ENCODE peak calls at places on chromosomes 1 and 21, in eight cellular contexts. M is left lung, H is AG04450, X is heart right ventricle, K is right cardiac atrium, L is endodermal cell, A is esophagus squamous epithelium, I is substantia nigra. P is an unnamed sample.

GRCh38 chr1:237197470-237198425 is 155.8 kb downstream of the RYR2 start:
- DNase-seq in M (no peak), H (no peak), X (no peak), K (no peak), L (peak), A (no peak), I (no peak), P (no peak)

GRCh38 chr1:173043253-173043652 is 7.5 kb downstream of the TNFSF18 start:
- DNase-seq in M (no peak), H (no peak), X (no peak), K (no peak), L (no peak), A (no peak), I (no peak), P (no peak)

GRCh38 chr1:89799495-89799894 is 21.3 kb upstream of the LRRC8D start:
- DNase-seq in M (no peak), H (no peak), X (no peak), K (no peak), L (no peak), A (no peak), I (no peak), P (no peak)

GRCh38 chr1:51316764-51317120 is 13.6 kb downstream of the TTC39A start:
- DNase-seq in M (no peak), H (no peak), X (no peak), K (no peak), L (no peak), A (no peak), I (no peak), P (no peak)

GRCh38 chr1:235156265-235156664 is 4.8 kb downstream of the RBM34 start:
- DNase-seq in M (no peak), H (no peak), X (no peak), K (no peak), L (no peak), A (no peak), I (no peak), P (no peak)

GRCh38 chr1:97412155-97412554 is 508.7 kb downstream of the DPYD start:
- DNase-seq in M (no peak), H (no peak), X (no peak), K (no peak), L (no peak), A (no peak), I (no peak), P (no peak)

GRCh38 chr1:145706282-145706681 is 886 bp downstream of the PDZK1 start:
- DNase-seq in M (no peak), H (no peak), X (no peak), K (no peak), L (no peak), A (no peak), I (no peak), P (peak)

GRCh38 chr1:228307218-228308023 is 99.2 kb downstream of the TRIM11 start:
- DNase-seq in M (peak), H (no peak), X (no peak), K (no peak), L (peak), A (no peak), I (no peak), P (no peak)

GRCh38 chr1:24425446-24425845 is 9.8 kb downstream of the NIPAL3 start:
- DNase-seq in M (no peak), H (no peak), X (no peak), K (no peak), L (no peak), A (no peak), I (no peak), P (no peak)

GRCh38 chr21:45421846-45422775 is 17.1 kb downstream of the COL18A1 start:
- DNase-seq in M (no peak), H (no peak), X (no peak), K (peak), L (peak), A (no peak), I (no peak), P (no peak)

GRCh38 chr1:91730781-91731732 is 154.9 kb downstream of the TGFBR3 start:
- DNase-seq in M (peak), H (no peak), X (peak), K (peak), L (no peak), A (no peak), I (no peak), P (peak)

GRCh38 chr1:172978595-172978994 is 72.1 kb downstream of the TNFSF18 start:
- DNase-seq in M (no peak), H (no peak), X (no peak), K (no peak), L (no peak), A (no peak), I (no peak), P (no peak)

GRCh38 chr21:45432575-45433255 is 27.8 kb downstream of the COL18A1 start:
- DNase-seq in M (no peak), H (no peak), X (no peak), K (peak), L (no peak), A (no peak), I (no peak), P (no peak)

GRCh38 chr1:228105269-228105995 is 2.3 kb upstream of the C1orf35 start:
- DNase-seq in M (no peak), H (no peak), X (no peak), K (no peak), L (peak), A (no peak), I (no peak), P (no peak)

GRCh38 chr1:37465596-37466517 is 8.5 kb upstream of the ZC3H12A start:
- DNase-seq in M (no peak), H (no peak), X (no peak), K (no peak), L (no peak), A (no peak), I (no peak), P (no peak)

GRCh38 chr21:16087523-16087922 is 357.7 kb downstream of the USP25 start:
- DNase-seq in M (no peak), H (no peak), X (no peak), K (no peak), L (no peak), A (no peak), I (no peak), P (no peak)

GRCh38 chr1:173213665-173214064 is 6.5 kb upstream of the TNFSF4 start:
- DNase-seq in M (no peak), H (no peak), X (no peak), K (no peak), L (no peak), A (no peak), I (no peak), P (no peak)

GRCh38 chr1:1040004-1040991 is 20.4 kb downstream of the AGRN start:
- DNase-seq in M (peak), H (peak), X (peak), K (peak), L (peak), A (no peak), I (peak), P (peak)

GRCh38 chr1:221921936-221922335 is 180.0 kb upstream of the DUSP10 start:
- DNase-seq in M (no peak), H (no peak), X (no peak), K (no peak), L (no peak), A (no peak), I (no peak), P (no peak)

GRCh38 chr21:44762221-44763049 is 39.2 kb downstream of the UBE2G2 start:
- DNase-seq in M (no peak), H (no peak), X (no peak), K (no peak), L (no peak), A (no peak), I (no peak), P (no peak)

GRCh38 chr1:56933606-56934005 is 32.2 kb downstream of the C8B start:
- DNase-seq in M (no peak), H (no peak), X (no peak), K (no peak), L (no peak), A (no peak), I (no peak), P (no peak)

GRCh38 chr1:167258858-167259257 is 38.2 kb downstream of the POU2F1 start:
- DNase-seq in M (no peak), H (no peak), X (no peak), K (no peak), L (no peak), A (no peak), I (no peak), P (no peak)

GRCh38 chr1:77794550-77794949 is 15.1 kb downstream of the MIGA1 start:
- DNase-seq in M (no peak), H (no peak), X (no peak), K (no peak), L (no peak), A (no peak), I (no peak), P (no peak)

GRCh38 chr1:230235876-230236275 is 168.8 kb downstream of the GALNT2 start:
- DNase-seq in M (no peak), H (no peak), X (no peak), K (no peak), L (peak), A (no peak), I (no peak), P (no peak)

GRCh38 chr1:206722751-206723499 is 38.2 kb downstream of the MAPKAPK2 start:
- DNase-seq in M (no peak), H (no peak), X (no peak), K (no peak), L (no peak), A (no peak), I (no peak), P (no peak)

GRCh38 chr1:177032434-177032833 is 132.1 kb downstream of the ASTN1 start:
- DNase-seq in M (no peak), H (no peak), X (no peak), K (no peak), L (no peak), A (no peak), I (no peak), P (no peak)

GRCh38 chr1:114369930-114370329 is 141.1 kb downstream of the TRIM33 start:
- DNase-seq in M (no peak), H (no peak), X (no peak), K (no peak), L (no peak), A (no peak), I (no peak), P (no peak)

GRCh38 chr1:230091473-230092231 is 24.6 kb downstream of the GALNT2 start:
- DNase-seq in M (no peak), H (no peak), X (no peak), K (no peak), L (no peak), A (no peak), I (no peak), P (no peak)

GRCh38 chr1:212188599-212189351 is 96.4 kb upstream of the PPP2R5A start:
- DNase-seq in M (no peak), H (no peak), X (no peak), K (no peak), L (no peak), A (no peak), I (no peak), P (peak)

GRCh38 chr1:28551381-28551780 is 1.5 kb upstream of the TRNAU1AP start:
- DNase-seq in M (no peak), H (no peak), X (no peak), K (no peak), L (no peak), A (no peak), I (no peak), P (no peak)

GRCh38 chr1:28552482-28553228 is at the start of gene TRNAU1AP:
- DNase-seq in M (peak), H (peak), X (peak), K (peak), L (peak), A (peak), I (peak), P (peak)

DNA sequence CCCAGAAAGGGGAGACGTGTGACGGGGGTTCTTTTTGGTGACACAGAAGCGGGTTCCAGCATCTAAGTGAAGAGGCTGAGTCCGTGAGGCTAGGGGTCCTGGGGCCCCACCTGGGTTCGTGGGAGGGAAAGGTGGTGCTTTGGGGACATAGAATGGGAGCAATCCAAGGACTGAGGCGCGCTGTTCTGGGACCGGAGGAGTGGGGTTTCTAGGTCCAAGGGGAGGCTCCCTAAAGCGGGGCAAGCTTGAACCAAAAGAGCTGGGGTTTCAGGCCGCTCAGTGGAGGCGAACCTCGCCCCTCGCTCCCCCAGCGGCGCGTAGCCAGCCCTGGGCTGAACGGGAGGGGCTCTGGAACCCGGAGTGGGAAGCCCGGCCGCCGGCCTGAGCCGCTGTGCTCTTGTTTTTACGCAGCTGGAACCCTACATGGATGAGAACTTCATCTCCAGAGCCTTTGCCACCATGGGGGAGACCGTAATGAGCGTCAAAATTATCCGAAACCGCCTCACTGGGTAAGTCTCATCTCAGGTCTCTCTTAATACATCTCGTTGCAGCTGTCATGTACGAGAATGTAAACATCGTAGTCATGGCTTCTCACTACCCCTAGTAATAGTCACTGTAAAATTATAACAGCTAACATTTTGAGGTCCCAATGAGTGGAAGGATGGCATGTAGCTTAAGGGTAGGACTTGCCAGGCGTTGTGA is 495 bp downstream of the TRNAU1AP start:
- DNase-seq in M (peak), H (no peak), X (no peak), K (peak), L (no peak), A (no peak), I (peak), P (no peak)
- H3K27ac ChIP-seq in M (peak), H (peak), X (peak), K (peak), L (no peak), A (peak), I (peak), P (peak)

GRCh38 chr1:19647643-19648042 is 3.5 kb downstream of the NBL1 start:
- DNase-seq in M (no peak), H (no peak), X (peak), K (no peak), L (no peak), A (no peak), I (no peak), P (no peak)
- H3K27ac ChIP-seq in M (no peak), H (no peak), X (peak), K (peak), L (no peak), A (peak), I (no peak), P (peak)

GRCh38 chr1:22751124-22751531 is 40.5 kb downstream of the EPHB2 start:
- DNase-seq in M (peak), H (no peak), X (no peak), K (no peak), L (no peak), A (no peak), I (no peak), P (no peak)

GRCh38 chr1:22749919-22750670 is 39.5 kb downstream of the EPHB2 start:
- DNase-seq in M (peak), H (peak), X (peak), K (peak), L (no peak), A (no peak), I (no peak), P (peak)

GRCh38 chr1:22749503-22749902 is 38.9 kb downstream of the EPHB2 start:
- DNase-seq in M (no peak), H (no peak), X (no peak), K (no peak), L (no peak), A (no peak), I (no peak), P (no peak)

GRCh38 chr1:22752339-22752738 is 41.7 kb downstream of the EPHB2 start:
- DNase-seq in M (no peak), H (no peak), X (no peak), K (no peak), L (no peak), A (no peak), I (no peak), P (no peak)

GRCh38 chr1:22750671-22751016 is 40.0 kb downstream of the EPHB2 start:
- DNase-seq in M (no peak), H (no peak), X (no peak), K (no peak), L (no peak), A (no peak), I (no peak), P (peak)
- H3K27ac ChIP-seq in M (peak), H (peak), X (no peak), K (no peak), L (no peak), A (peak), I (no peak), P (peak)

DNA sequence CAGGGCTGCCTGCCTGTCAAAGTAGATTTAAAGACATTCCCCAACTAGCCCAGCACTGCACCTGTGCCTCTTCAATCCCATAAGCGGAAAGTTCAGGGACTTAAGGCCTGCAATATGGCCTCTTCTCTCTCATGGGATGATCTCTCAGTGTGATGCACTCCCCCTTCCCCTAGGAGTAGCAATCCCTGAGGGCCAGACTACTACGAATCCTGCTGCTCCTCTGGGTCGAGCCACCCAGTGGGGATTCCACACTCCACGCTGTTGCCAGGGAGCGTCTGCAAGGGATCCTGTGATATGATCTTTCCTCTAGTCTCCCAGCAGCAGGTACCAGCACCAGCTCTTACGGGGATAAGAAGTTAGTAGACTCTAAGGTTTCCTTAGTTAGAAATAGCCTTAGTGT is 13.2 kb upstream of the OR6N2 start:
- DNase-seq in M (no peak), H (no peak), X (no peak), K (no peak), L (no peak), A (no peak), I (no peak), P (no peak)
- H3K27ac ChIP-seq in M (no peak), H (no peak), X (no peak), K (no peak), L (no peak), A (no peak), I (no peak), P (no peak)

GRCh38 chr1:224219011-224219611 is 36.1 kb downstream of the DEGS1 start:
- DNase-seq in M (no peak), H (no peak), X (no peak), K (no peak), L (no peak), A (no peak), I (no peak), P (no peak)

GRCh38 chr1:224226849-224227502 is 43.9 kb downstream of the DEGS1 start:
- DNase-seq in M (no peak), H (no peak), X (no peak), K (no peak), L (no peak), A (no peak), I (no peak), P (no peak)

GRCh38 chr1:224219612-224220011 is 36.6 kb downstream of the DEGS1 start:
- DNase-seq in M (no peak), H (no peak), X (no peak), K (no peak), L (no peak), A (no peak), I (no peak), P (no peak)

GRCh38 chr1:224223819-224224714 is 41.0 kb downstream of the DEGS1 start:
- DNase-seq in M (no peak), H (peak), X (no peak), K (no peak), L (no peak), A (no peak), I (no peak), P (peak)
- H3K27ac ChIP-seq in M (no peak), H (peak), X (no peak), K (no peak), L (no peak), A (peak), I (no peak), P (no peak)

GRCh38 chr1:200401263-200401662 is 8.6 kb downstream of the ZNF281 start:
- DNase-seq in M (no peak), H (no peak), X (no peak), K (no peak), L (no peak), A (no peak), I (no peak), P (no peak)

GRCh38 chr1:200406161-200406797 is 3.6 kb downstream of the ZNF281 start:
- DNase-seq in M (no peak), H (no peak), X (no peak), K (no peak), L (no peak), A (no peak), I (no peak), P (no peak)

GRCh38 chr1:200401708-200402107 is 8.1 kb downstream of the ZNF281 start:
- DNase-seq in M (no peak), H (no peak), X (no peak), K (no peak), L (no peak), A (no peak), I (no peak), P (no peak)

GRCh38 chr1:200409203-200409760 is 554 bp downstream of the ZNF281 start:
- DNase-seq in M (peak), H (no peak), X (peak), K (peak), L (peak), A (no peak), I (peak), P (no peak)

GRCh38 chr1:200405273-200405672 is 4.6 kb downstream of the ZNF281 start:
- DNase-seq in M (no peak), H (no peak), X (no peak), K (no peak), L (no peak), A (no peak), I (no peak), P (no peak)
- H3K27ac ChIP-seq in M (peak), H (no peak), X (no peak), K (no peak), L (no peak), A (no peak), I (no peak), P (no peak)